ENCODE peak calls at places on chromosomes 16 and 17, in six cellular contexts. One of them, this sample, is unnamed.

GRCh38 chr16:54584121-54584520 is 297.5 kb upstream of the IRX3 start:
- DNase-seq in WTC11: no peak
- DNase-seq in endothelial cell of umbilical vein: no peak
- DNase-seq in K562: no peak
- DNase-seq in H1: no peak
- DNase-seq in HepG2: no peak
- DNase-seq in this sample: no peak

GRCh38 chr17:16086957-16087356 is 87.3 kb downstream of the TTC19 start:
- DNase-seq in WTC11: no peak
- DNase-seq in HepG2: no peak
- DNase-seq in endothelial cell of umbilical vein: no peak
- DNase-seq in H1: no peak
- DNase-seq in K562: no peak
- DNase-seq in this sample: no peak

GRCh38 chr17:77618731-77619130 is 339.8 kb upstream of the TNRC6C start:
- DNase-seq in H1: no peak
- DNase-seq in WTC11: no peak
- DNase-seq in K562: no peak
- DNase-seq in endothelial cell of umbilical vein: no peak
- DNase-seq in HepG2: no peak
- DNase-seq in this sample: no peak

GRCh38 chr16:72291531-72291981 is 119.6 kb upstream of the PMFBP1 start:
- DNase-seq in HepG2: peak; percentile 28
- DNase-seq in WTC11: no peak
- DNase-seq in endothelial cell of umbilical vein: peak; percentile 87
- DNase-seq in H1: no peak
- DNase-seq in K562: no peak
- DNase-seq in this sample: peak; percentile 70

GRCh38 chr17:55577687-55578086 is 66.4 kb upstream of the SMIM36 start:
- DNase-seq in K562: no peak
- DNase-seq in HepG2: no peak
- DNase-seq in H1: no peak
- DNase-seq in WTC11: no peak
- DNase-seq in endothelial cell of umbilical vein: no peak
- DNase-seq in this sample: no peak

GRCh38 chr16:19410435-19411153 is 7.1 kb upstream of the TMC5 start:
- DNase-seq in WTC11: peak; percentile 80
- DNase-seq in endothelial cell of umbilical vein: no peak
- DNase-seq in K562: no peak
- DNase-seq in H1: peak; percentile 47
- DNase-seq in HepG2: no peak
- DNase-seq in this sample: peak; percentile 70

GRCh38 chr17:8870406-8871040 is 3.0 kb upstream of the PIK3R6 start:
- DNase-seq in endothelial cell of umbilical vein: no peak
- DNase-seq in H1: no peak
- DNase-seq in WTC11: no peak
- DNase-seq in K562: no peak
- DNase-seq in HepG2: no peak
- DNase-seq in this sample: no peak

GRCh38 chr16:77169650-77170236 is 21.2 kb upstream of the MON1B start:
- DNase-seq in HepG2: peak; percentile 52
- DNase-seq in H1: peak; percentile 17
- DNase-seq in endothelial cell of umbilical vein: peak; percentile 36
- DNase-seq in WTC11: peak; percentile 70
- DNase-seq in K562: peak; percentile 60
- DNase-seq in this sample: peak; percentile 61

GRCh38 chr16:2337431-2338296 is 2.9 kb downstream of the ABCA3 start:
- DNase-seq in H1: no peak
- DNase-seq in WTC11: no peak
- DNase-seq in HepG2: no peak
- DNase-seq in K562: no peak
- DNase-seq in endothelial cell of umbilical vein: peak; percentile 21
- DNase-seq in this sample: no peak

GRCh38 chr16:47949276-47949675 is 206.5 kb downstream of the ABCC12 start:
- DNase-seq in H1: no peak
- DNase-seq in HepG2: no peak
- DNase-seq in endothelial cell of umbilical vein: no peak
- DNase-seq in WTC11: no peak
- DNase-seq in K562: no peak
- DNase-seq in this sample: no peak

GRCh38 chr16:89661215-89661614 is 3.6 kb downstream of the SPATA33 start:
- DNase-seq in WTC11: no peak
- DNase-seq in endothelial cell of umbilical vein: no peak
- DNase-seq in HepG2: no peak
- DNase-seq in H1: no peak
- DNase-seq in K562: no peak
- DNase-seq in this sample: no peak

GRCh38 chr17:76370261-76370993 is 14.0 kb upstream of the SPHK1 start:
- DNase-seq in WTC11: no peak
- DNase-seq in K562: peak; percentile 58
- DNase-seq in H1: no peak
- DNase-seq in HepG2: no peak
- DNase-seq in endothelial cell of umbilical vein: peak; percentile 92
- DNase-seq in this sample: peak; percentile 62

GRCh38 chr16:1159325-1159972 is 6.5 kb downstream of the CACNA1H start:
- DNase-seq in HepG2: peak; percentile 25
- DNase-seq in endothelial cell of umbilical vein: no peak
- DNase-seq in K562: no peak
- DNase-seq in H1: no peak
- DNase-seq in WTC11: no peak
- DNase-seq in this sample: no peak

GRCh38 chr17:50210249-50211225 is 9.1 kb upstream of the COL1A1 start:
- DNase-seq in HepG2: peak; percentile 77
- DNase-seq in K562: peak; percentile 73
- DNase-seq in endothelial cell of umbilical vein: peak; percentile 38
- DNase-seq in H1: peak; percentile 81
- DNase-seq in WTC11: peak; percentile 44
- DNase-seq in this sample: peak; percentile 54

GRCh38 chr17:38322156-38322779 is 21.5 kb downstream of the GPR179 start:
- DNase-seq in endothelial cell of umbilical vein: no peak
- DNase-seq in WTC11: peak; percentile 83
- DNase-seq in K562: peak; percentile 80
- DNase-seq in H1: no peak
- DNase-seq in HepG2: peak; percentile 48
- DNase-seq in this sample: peak; percentile 68

GRCh38 chr16:3946604-3947180 is 66.2 kb upstream of the CREBBP start:
- DNase-seq in WTC11: no peak
- DNase-seq in K562: no peak
- DNase-seq in endothelial cell of umbilical vein: no peak
- DNase-seq in HepG2: no peak
- DNase-seq in H1: no peak
- DNase-seq in this sample: no peak

GRCh38 chr16:53132406-53132805 is 77.6 kb downstream of the CHD9 start:
- DNase-seq in endothelial cell of umbilical vein: no peak
- DNase-seq in K562: no peak
- DNase-seq in HepG2: no peak
- DNase-seq in H1: no peak
- DNase-seq in WTC11: no peak
- DNase-seq in this sample: no peak

GRCh38 chr16:31006086-31006385 is 4.4 kb downstream of the STX1B start:
- DNase-seq in HepG2: no peak
- DNase-seq in H1: no peak
- DNase-seq in endothelial cell of umbilical vein: no peak
- DNase-seq in K562: no peak
- DNase-seq in WTC11: no peak
- DNase-seq in this sample: no peak

GRCh38 chr17:72063756-72064461 is 56.9 kb upstream of the SOX9 start:
- DNase-seq in WTC11: no peak
- DNase-seq in endothelial cell of umbilical vein: no peak
- DNase-seq in H1: no peak
- DNase-seq in HepG2: no peak
- DNase-seq in K562: no peak
- DNase-seq in this sample: no peak

GRCh38 chr17:57271821-57272220 is 15.5 kb downstream of the MSI2 start:
- DNase-seq in H1: no peak
- DNase-seq in endothelial cell of umbilical vein: no peak
- DNase-seq in WTC11: no peak
- DNase-seq in K562: no peak
- DNase-seq in HepG2: no peak
- DNase-seq in this sample: no peak

GRCh38 chr16:15542261-15542660 is 100.7 kb downstream of the MARF1 start:
- DNase-seq in H1: peak; percentile 38
- DNase-seq in endothelial cell of umbilical vein: no peak
- DNase-seq in HepG2: no peak
- DNase-seq in K562: no peak
- DNase-seq in WTC11: peak; percentile 29
- DNase-seq in this sample: no peak

DNA sequence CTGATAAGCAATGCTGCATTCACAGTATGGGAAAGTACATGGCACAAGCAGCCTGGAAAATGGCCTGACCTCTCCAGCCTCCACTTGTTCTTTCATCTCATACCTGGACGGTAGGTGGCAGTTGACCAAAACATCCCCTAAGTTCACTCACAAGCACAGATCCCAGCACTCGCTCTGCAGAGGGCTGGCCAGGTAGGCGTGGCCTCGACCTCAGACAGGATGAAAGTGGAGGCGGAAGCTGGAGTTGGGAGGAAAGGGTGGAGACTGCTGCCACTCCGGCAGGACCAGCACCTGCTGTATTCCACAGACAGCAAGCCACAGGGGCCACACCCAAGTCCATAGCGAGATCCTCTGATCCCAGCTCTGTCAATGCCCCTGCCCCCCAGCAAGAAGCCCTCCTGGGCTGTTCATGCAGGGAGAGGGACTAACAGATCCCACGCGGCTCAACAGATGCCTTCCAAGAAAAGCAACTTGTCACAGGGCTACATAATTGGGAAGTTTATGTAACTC is 31.3 kb downstream of the ZCCHC14 start:
- DNase-seq in H1: peak; percentile 87
- DNase-seq in K562: peak; percentile 96
- DNase-seq in HepG2: peak; percentile 97
- DNase-seq in WTC11: peak; percentile 94
- DNase-seq in endothelial cell of umbilical vein: peak; percentile 77
- DNase-seq in this sample: peak; percentile 94
- TF ChIP-seq JUN in H1: no peak
- TF ChIP-seq JUN in K562: no peak
- TF ChIP-seq JUN in HepG2: no peak
- TF ChIP-seq JUN in WTC11: no peak
- TF ChIP-seq JUN in endothelial cell of umbilical vein: no peak
- TF ChIP-seq JUN in this sample: no peak

GRCh38 chr17:40604327-40605080 is 39.2 kb upstream of the CCR7 start:
- DNase-seq in H1: no peak
- DNase-seq in HepG2: no peak
- DNase-seq in K562: no peak
- DNase-seq in WTC11: no peak
- DNase-seq in endothelial cell of umbilical vein: no peak
- DNase-seq in this sample: no peak

GRCh38 chr17:40608061-40608581 is 39.5 kb downstream of the SMARCE1 start:
- DNase-seq in H1: no peak
- DNase-seq in WTC11: no peak
- DNase-seq in endothelial cell of umbilical vein: no peak
- DNase-seq in K562: no peak
- DNase-seq in HepG2: no peak
- DNase-seq in this sample: no peak

GRCh38 chr17:40607641-40608040 is 40.0 kb downstream of the SMARCE1 start:
- DNase-seq in HepG2: no peak
- DNase-seq in H1: no peak
- DNase-seq in WTC11: no peak
- DNase-seq in K562: no peak
- DNase-seq in endothelial cell of umbilical vein: no peak
- DNase-seq in this sample: no peak

GRCh38 chr17:40605301-40605700 is 40.0 kb upstream of the CCR7 start:
- DNase-seq in H1: no peak
- DNase-seq in endothelial cell of umbilical vein: no peak
- DNase-seq in HepG2: no peak
- DNase-seq in WTC11: no peak
- DNase-seq in K562: no peak
- DNase-seq in this sample: no peak

DNA sequence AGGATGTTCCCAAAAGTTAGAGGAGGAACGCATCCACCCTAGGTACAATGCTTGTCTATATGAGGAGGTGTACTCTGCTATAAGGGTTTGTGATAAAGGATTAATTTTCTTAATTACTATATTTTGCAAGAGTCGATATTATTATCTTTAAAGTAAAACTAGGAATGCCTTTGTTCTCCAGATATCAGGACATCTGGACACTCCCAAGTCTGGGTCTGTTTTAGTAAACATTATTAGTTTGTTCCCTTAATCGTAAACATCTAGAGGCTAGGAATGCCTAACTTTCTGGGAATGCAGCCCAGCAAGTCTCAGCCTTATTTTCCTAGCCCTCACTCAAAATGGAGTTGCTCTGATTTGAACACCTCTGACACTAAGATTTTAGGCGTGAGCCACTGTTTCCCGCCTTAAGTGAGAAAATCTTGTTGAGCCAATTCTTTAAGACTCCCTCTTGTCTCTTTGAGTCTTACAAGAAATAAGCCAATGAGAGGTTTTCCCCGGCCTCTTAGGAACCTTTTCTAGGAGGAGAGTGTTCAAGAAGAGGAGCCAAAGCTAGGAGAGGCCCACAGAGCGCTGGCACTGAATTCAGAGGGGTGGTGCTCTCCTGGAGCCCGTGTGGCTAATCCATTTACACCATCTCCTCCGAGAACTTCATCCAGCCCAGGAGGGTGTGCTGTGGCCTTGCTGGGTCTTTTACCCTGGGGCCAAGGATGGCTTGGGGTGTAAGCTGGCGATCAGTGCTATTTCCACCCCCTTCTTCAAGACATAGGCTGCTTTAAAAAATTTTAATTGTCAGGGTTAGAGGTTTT is 40.9 kb downstream of the SMARCE1 start:
- DNase-seq in endothelial cell of umbilical vein: no peak
- DNase-seq in K562: no peak
- DNase-seq in WTC11: no peak
- DNase-seq in HepG2: no peak
- DNase-seq in H1: no peak
- DNase-seq in this sample: no peak
- TF ChIP-seq JUN in endothelial cell of umbilical vein: no peak
- TF ChIP-seq JUN in K562: no peak
- TF ChIP-seq JUN in WTC11: no peak
- TF ChIP-seq JUN in HepG2: no peak
- TF ChIP-seq JUN in H1: no peak
- TF ChIP-seq JUN in this sample: no peak

DNA sequence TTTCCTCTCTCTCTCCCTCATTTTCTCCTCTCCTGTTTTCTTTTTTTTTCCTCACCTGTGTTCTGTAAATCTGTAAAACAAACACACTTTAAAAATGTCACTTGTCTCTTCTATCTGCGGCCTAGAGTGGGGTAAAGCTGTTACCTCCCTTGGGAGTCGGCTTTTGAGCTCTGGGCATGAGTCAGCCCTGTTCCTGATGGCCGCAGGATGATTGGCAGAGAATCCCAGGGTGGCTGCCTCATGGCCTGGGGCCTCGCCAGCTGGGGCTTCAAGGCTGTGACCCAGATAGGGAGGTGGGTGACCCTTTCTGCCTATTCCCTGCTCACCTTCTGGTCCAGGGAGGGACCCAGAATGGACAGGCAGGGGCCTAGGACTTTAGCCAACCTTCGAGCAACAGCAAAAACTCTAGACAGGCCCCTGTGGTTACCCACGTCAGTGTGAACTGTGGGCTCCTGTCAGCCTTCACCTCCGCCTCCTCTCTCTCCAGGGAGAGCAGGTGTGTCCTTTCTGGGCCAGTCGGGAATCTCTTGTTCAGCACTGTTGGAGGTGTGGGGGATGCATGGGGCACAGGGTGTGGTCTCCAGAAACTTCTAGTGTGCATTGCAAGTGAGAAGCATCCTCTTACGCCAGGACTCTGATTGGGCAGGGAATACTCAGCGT is 87.4 kb downstream of the RAP1GAP2 start:
- DNase-seq in K562: no peak
- DNase-seq in WTC11: no peak
- DNase-seq in HepG2: peak; percentile 39
- DNase-seq in endothelial cell of umbilical vein: no peak
- DNase-seq in H1: no peak
- DNase-seq in this sample: peak; percentile 71
- TF ChIP-seq JUN in K562: no peak
- TF ChIP-seq JUN in WTC11: no peak
- TF ChIP-seq JUN in HepG2: no peak
- TF ChIP-seq JUN in endothelial cell of umbilical vein: no peak
- TF ChIP-seq JUN in H1: no peak
- TF ChIP-seq JUN in this sample: no peak

GRCh38 chr16:10314811-10315210 is 71.0 kb upstream of the ATF7IP2 start:
- DNase-seq in WTC11: no peak
- DNase-seq in K562: no peak
- DNase-seq in endothelial cell of umbilical vein: no peak
- DNase-seq in H1: no peak
- DNase-seq in HepG2: peak; percentile 65
- DNase-seq in this sample: no peak
- TF ChIP-seq JUN in WTC11: no peak
- TF ChIP-seq JUN in K562: no peak
- TF ChIP-seq JUN in endothelial cell of umbilical vein: no peak
- TF ChIP-seq JUN in H1: no peak
- TF ChIP-seq JUN in HepG2: no peak
- TF ChIP-seq JUN in this sample: no peak

This sample was measured in A549.